ENCODE peak calls at places on chromosomes 13 and 19, in five cellular contexts. T, X, K, V and C are unnamed samples.

GRCh38 chr19:19416280-19416679 is 10.8 kb downstream of the GATAD2A start:
- DNase-seq in T (no peak), X (no peak), K (no peak), V (no peak), C (no peak)

GRCh38 chr13:27024781-27025492 is 146.7 kb downstream of the USP12 start:
- DNase-seq in T (no peak), X (no peak), K (no peak), V (no peak), C (no peak)

GRCh38 chr13:83414393-83414792 is 467.9 kb downstream of the SLITRK1 start:
- DNase-seq in T (no peak), X (no peak), K (no peak), V (no peak), C (no peak)

GRCh38 chr13:47251771-47252170 is 354.9 kb upstream of the HTR2A start:
- DNase-seq in T (no peak), X (no peak), K (no peak), V (no peak), C (no peak)

GRCh38 chr13:112850273-112850672 is 118.7 kb upstream of the MCF2L start:
- DNase-seq in T (no peak), X (no peak), K (no peak), V (no peak), C (no peak)

GRCh38 chr19:33339016-33339749 is 34.3 kb upstream of the CEBPG start:
- DNase-seq in T (no peak), X (no peak), K (no peak), V (no peak), C (no peak)

GRCh38 chr13:30607908-30608307 is 9.8 kb upstream of the USPL1 start:
- DNase-seq in T (no peak), X (no peak), K (peak), V (no peak), C (no peak)

GRCh38 chr13:112867301-112867711 is 101.7 kb upstream of the MCF2L start:
- DNase-seq in T (no peak), X (no peak), K (no peak), V (no peak), C (no peak)

GRCh38 chr19:56765107-56765506 is 75.4 kb downstream of the PEG3 start:
- DNase-seq in T (peak), X (no peak), K (peak), V (no peak), C (no peak)